ENCODE peak calls at places on chromosome 20, in seven cellular contexts. Z is breast epithelium, I is gastrocnemius medialis, V is lower leg skin, R is A549, H is tibial nerve, Q is right lobe of liver. F is an unnamed sample.

GRCh38 chr20:32621071-32621913 is 36.2 kb upstream of the NOL4L start:
- DNase-seq in H (no peak), V (no peak), Z (no peak), R (no peak), I (no peak), Q (no peak), F (peak; percentile 32)

GRCh38 chr20:17602493-17602892 is 32.6 kb downstream of the DSTN start:
- DNase-seq in I (no peak), Q (no peak), H (no peak), V (no peak), Z (no peak), R (no peak), F (no peak)

GRCh38 chr20:31927758-31928157 is 24.1 kb downstream of the PDRG1 start:
- DNase-seq in R (no peak), Z (no peak), V (no peak), I (no peak), H (no peak), Q (no peak), F (no peak)

GRCh38 chr20:41318271-41318649 is 729 bp upstream of the ZHX3 start:
- DNase-seq in I (no peak), H (no peak), R (no peak), Q (no peak), V (no peak), Z (no peak), F (no peak)

GRCh38 chr20:50790651-50791277 is 4.1 kb upstream of the BCAS4 start:
- DNase-seq in I (peak; percentile 40), H (peak; percentile 80), Q (peak; percentile 90), Z (peak; percentile 93), V (peak; percentile 83), R (peak; percentile 96), F (peak; percentile 94)

GRCh38 chr20:43938932-43939761 is 24.5 kb downstream of the TOX2 start:
- DNase-seq in I (no peak), V (peak; percentile 53), R (peak; percentile 81), Z (no peak), H (peak; percentile 21), Q (peak; percentile 56), F (peak; percentile 92)

GRCh38 chr20:59777814-59778575 is 155.4 kb downstream of the SYCP2 start:
- DNase-seq in Z (peak; percentile 24), I (no peak), R (no peak), H (no peak), Q (no peak), V (no peak), F (no peak)

GRCh38 chr20:34544109-34544793 is 14.3 kb upstream of the MAP1LC3A start:
- DNase-seq in Q (no peak), V (no peak), R (no peak), I (no peak), Z (no peak), H (no peak), F (no peak)

GRCh38 chr20:38170219-38170902 is 5.3 kb upstream of the TGM2 start:
- DNase-seq in H (no peak), I (no peak), R (no peak), Z (no peak), Q (no peak), V (no peak), F (no peak)

GRCh38 chr20:14622796-14623195 is 285.4 kb upstream of the FLRT3 start:
- DNase-seq in V (no peak), Z (no peak), H (no peak), I (no peak), R (peak; percentile 77), Q (no peak), F (peak; percentile 19)

GRCh38 chr20:31523361-31524283 is 9.4 kb downstream of the HM13 start:
- DNase-seq in Q (no peak), H (no peak), I (no peak), Z (no peak), V (peak; percentile 54), R (no peak), F (peak; percentile 94)

GRCh38 chr20:23225407-23226060 is 125.1 kb upstream of the NXT1 start:
- DNase-seq in I (peak; percentile 52), Q (no peak), H (peak; percentile 81), Z (no peak), R (peak; percentile 58), V (peak; percentile 76), F (peak; percentile 100)

GRCh38 chr20:32580970-32581838 is 3.9 kb downstream of the NOL4L start:
- DNase-seq in R (no peak), Z (no peak), V (no peak), I (no peak), Q (no peak), H (no peak), F (peak; percentile 90)

GRCh38 chr20:41276317-41276751 is 41.2 kb downstream of the ZHX3 start:
- DNase-seq in R (no peak), Q (no peak), Z (no peak), V (no peak), I (no peak), H (no peak), F (no peak)

GRCh38 chr20:24781061-24781980 is 167.7 kb upstream of the CST7 start:
- DNase-seq in Q (peak; percentile 34), R (peak; percentile 51), Z (peak; percentile 24), V (no peak), H (no peak), I (no peak), F (peak; percentile 35)

GRCh38 chr20:32333988-32334885 is 23.9 kb upstream of the ASXL1 start:
- DNase-seq in Z (no peak), V (peak; percentile 40), R (no peak), H (no peak), I (no peak), Q (peak; percentile 42), F (peak; percentile 14)

GRCh38 chr20:41443667-41444066 is 77.0 kb upstream of the EMILIN3 start:
- DNase-seq in I (no peak), Q (no peak), R (no peak), V (no peak), Z (no peak), H (no peak), F (peak; percentile 38)

GRCh38 chr20:37921341-37921929 is 18.5 kb downstream of the VSTM2L start:
- DNase-seq in Z (no peak), H (no peak), V (no peak), I (no peak), Q (no peak), R (no peak), F (no peak)

GRCh38 chr20:45469336-45470261 is at the start of gene WFDC2:
- DNase-seq in H (no peak), R (no peak), Z (peak; percentile 60), V (no peak), I (no peak), Q (no peak), F (no peak)

GRCh38 chr20:45467172-45467571 is 2.4 kb upstream of the WFDC2 start:
- DNase-seq in I (no peak), Q (no peak), Z (no peak), V (no peak), R (no peak), H (no peak), F (no peak)

GRCh38 chr20:45467861-45468260 is 1.7 kb upstream of the WFDC2 start:
- DNase-seq in Z (peak; percentile 52), H (no peak), Q (no peak), V (no peak), I (no peak), R (no peak), F (no peak)

GRCh38 chr20:45470939-45471338 is 1.4 kb downstream of the WFDC2 start:
- DNase-seq in H (no peak), Q (no peak), V (no peak), I (no peak), R (no peak), Z (no peak), F (peak; percentile 45)

GRCh38 chr20:45470262-45470931 is 844 bp downstream of the WFDC2 start:
- DNase-seq in Q (peak; percentile 37), V (no peak), H (no peak), I (no peak), Z (peak; percentile 74), R (no peak), F (peak; percentile 44)
- TF ChIP-seq POLR2A in Q (no peak), V (no peak), H (no peak), I (no peak), Z (peak; percentile 39), R (no peak), F (no peak)

GRCh38 chr20:48612335-48612734 is 215.5 kb downstream of the PREX1 start:
- DNase-seq in Q (no peak), V (no peak), Z (no peak), I (no peak), H (no peak), R (no peak), F (no peak)
- TF ChIP-seq POLR2A in Q (no peak), V (no peak), Z (no peak), I (no peak), H (no peak), R (no peak), F (no peak)

GRCh38 chr20:62302341-62303048 is at the start of gene ADRM1:
- DNase-seq in H (peak; percentile 91), Q (peak; percentile 97), R (peak; percentile 97), V (peak; percentile 91), I (peak; percentile 93), Z (peak; percentile 95), F (peak; percentile 99)
- TF ChIP-seq POLR2A in H (no peak), Q (peak; percentile 73), R (peak; percentile 43), V (no peak), I (peak; percentile 88), Z (peak; percentile 56), F (peak; percentile 78)

GRCh38 chr20:2839732-2840137 is 720 bp downstream of the PCED1A start:
- DNase-seq in R (no peak), Z (no peak), Q (no peak), H (no peak), I (no peak), V (no peak), F (no peak)

GRCh38 chr20:2838170-2838797 is 2.2 kb downstream of the PCED1A start:
- DNase-seq in R (no peak), I (no peak), Q (no peak), Z (no peak), H (no peak), V (no peak), F (no peak)

GRCh38 chr20:2838847-2839671 is 1.4 kb downstream of the PCED1A start:
- DNase-seq in R (no peak), Q (no peak), I (no peak), V (no peak), H (no peak), Z (no peak), F (no peak)

GRCh38 chr20:2840967-2841531 is 504 bp downstream of the VPS16 start:
- DNase-seq in R (peak; percentile 59), V (peak; percentile 54), I (no peak), Z (no peak), H (no peak), Q (peak; percentile 74), F (peak; percentile 67)

DNA sequence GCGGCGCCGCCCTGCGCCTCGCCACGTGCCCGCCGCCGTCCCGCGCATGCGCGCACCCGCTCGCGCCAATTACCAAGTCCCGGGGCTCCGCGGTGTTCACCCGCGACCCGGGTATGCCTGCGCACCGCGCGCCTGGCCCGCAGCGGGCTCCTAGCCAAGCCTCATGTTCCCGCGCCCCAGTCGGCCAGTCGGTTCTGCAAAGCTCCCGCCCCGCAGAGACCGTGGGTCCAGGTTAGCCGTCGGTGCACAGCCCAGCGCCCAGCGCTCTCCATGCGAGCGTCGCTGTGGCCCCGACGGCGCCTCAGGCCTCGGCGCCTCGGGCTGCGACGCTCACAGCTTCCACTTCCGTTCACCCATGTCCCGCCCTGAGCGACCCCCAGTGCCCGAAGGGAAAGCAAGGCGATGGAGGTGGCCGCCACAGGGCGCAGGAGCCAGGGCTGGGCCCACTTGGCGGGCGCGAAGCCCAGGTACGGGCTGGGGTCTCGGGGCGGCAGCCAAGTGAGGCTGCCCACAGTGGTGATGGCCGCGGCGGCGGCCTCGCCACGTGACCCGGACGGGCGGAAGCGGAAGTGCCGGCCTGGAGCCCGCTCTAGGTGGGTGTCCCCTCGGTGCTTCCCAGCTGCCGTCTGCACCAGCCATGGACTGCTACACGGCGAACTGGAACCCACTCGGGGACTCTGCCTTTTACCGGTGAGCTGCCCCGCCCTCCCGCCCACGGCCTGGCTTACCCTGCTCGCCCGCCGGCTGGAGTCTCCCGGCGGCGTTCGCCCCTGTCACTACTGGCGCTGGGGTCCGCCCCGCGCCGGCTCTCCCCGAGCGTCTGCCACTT is at the start of the genes PCED1A and VPS16:
- DNase-seq in Q (peak; percentile 90), R (peak; percentile 90), V (peak; percentile 81), I (peak; percentile 71), Z (peak; percentile 81), H (peak; percentile 70), F (peak; percentile 91)
- TF ChIP-seq POLR2A in Q (peak; percentile 64), R (peak; percentile 86), V (no peak), I (peak; percentile 60), Z (no peak), H (no peak), F (peak; percentile 72)